ENCODE peak calls at places on chromosome 21, in eight cellular contexts. One of them, this sample, is unnamed.

GRCh38 chr21:37455504-37455911 is 88.9 kb downstream of the DYRK1A start:
- DNase-seq in activated CD8-positive, alpha-beta memory T cell treated with anti-CD3 and anti-CD28 coated beads, Interleukin-2, amount 50 U/mL, for 48 hours: no peak
- DNase-seq in stimulated activated CD8-positive, alpha-beta memory T cell treated with anti-CD3 and anti-CD28 coated beads, Interleukin-2, amount 100 ng/mL, for 1 hour: no peak
- DNase-seq in ELF-1: no peak
- DNase-seq in skeletal muscle cell: no peak
- DNase-seq in EH: no peak
- DNase-seq in stimulated activated CD4-positive, alpha-beta T cell treated with anti-CD3 and anti-CD28 coated beads, Interleukin-15, amount 100 ng/mL, for 48 hours: no peak
- DNase-seq in NCI-H146: no peak
- DNase-seq in this sample: no peak

GRCh38 chr21:27581168-27581567 is 614.3 kb upstream of the ADAMTS5 start:
- DNase-seq in activated CD8-positive, alpha-beta memory T cell treated with anti-CD3 and anti-CD28 coated beads, Interleukin-2, amount 50 U/mL, for 48 hours: no peak
- DNase-seq in ELF-1: no peak
- DNase-seq in skeletal muscle cell: no peak
- DNase-seq in NCI-H146: no peak
- DNase-seq in stimulated activated CD8-positive, alpha-beta memory T cell treated with anti-CD3 and anti-CD28 coated beads, Interleukin-2, amount 100 ng/mL, for 1 hour: no peak
- DNase-seq in EH: peak; percentile 54
- DNase-seq in stimulated activated CD4-positive, alpha-beta T cell treated with anti-CD3 and anti-CD28 coated beads, Interleukin-15, amount 100 ng/mL, for 48 hours: no peak
- DNase-seq in this sample: no peak

GRCh38 chr21:33586927-33587326 is 1.6 kb downstream of the DONSON start:
- DNase-seq in stimulated activated CD8-positive, alpha-beta memory T cell treated with anti-CD3 and anti-CD28 coated beads, Interleukin-2, amount 100 ng/mL, for 1 hour: no peak
- DNase-seq in ELF-1: no peak
- DNase-seq in NCI-H146: no peak
- DNase-seq in activated CD8-positive, alpha-beta memory T cell treated with anti-CD3 and anti-CD28 coated beads, Interleukin-2, amount 50 U/mL, for 48 hours: no peak
- DNase-seq in skeletal muscle cell: no peak
- DNase-seq in stimulated activated CD4-positive, alpha-beta T cell treated with anti-CD3 and anti-CD28 coated beads, Interleukin-15, amount 100 ng/mL, for 48 hours: no peak
- DNase-seq in EH: no peak
- DNase-seq in this sample: no peak

GRCh38 chr21:16370176-16370575 is 640.4 kb downstream of the USP25 start:
- DNase-seq in stimulated activated CD8-positive, alpha-beta memory T cell treated with anti-CD3 and anti-CD28 coated beads, Interleukin-2, amount 100 ng/mL, for 1 hour: no peak
- DNase-seq in EH: no peak
- DNase-seq in skeletal muscle cell: peak; percentile 4
- DNase-seq in activated CD8-positive, alpha-beta memory T cell treated with anti-CD3 and anti-CD28 coated beads, Interleukin-2, amount 50 U/mL, for 48 hours: no peak
- DNase-seq in ELF-1: no peak
- DNase-seq in stimulated activated CD4-positive, alpha-beta T cell treated with anti-CD3 and anti-CD28 coated beads, Interleukin-15, amount 100 ng/mL, for 48 hours: no peak
- DNase-seq in NCI-H146: no peak
- DNase-seq in this sample: no peak

GRCh38 chr21:32653326-32653901 is 41.2 kb upstream of the CFAP298 start:
- DNase-seq in skeletal muscle cell: no peak
- DNase-seq in activated CD8-positive, alpha-beta memory T cell treated with anti-CD3 and anti-CD28 coated beads, Interleukin-2, amount 50 U/mL, for 48 hours: no peak
- DNase-seq in EH: peak; percentile 29
- DNase-seq in ELF-1: peak; percentile 55
- DNase-seq in stimulated activated CD8-positive, alpha-beta memory T cell treated with anti-CD3 and anti-CD28 coated beads, Interleukin-2, amount 100 ng/mL, for 1 hour: no peak
- DNase-seq in stimulated activated CD4-positive, alpha-beta T cell treated with anti-CD3 and anti-CD28 coated beads, Interleukin-15, amount 100 ng/mL, for 48 hours: peak; percentile 1
- DNase-seq in NCI-H146: no peak
- DNase-seq in this sample: no peak

GRCh38 chr21:28336299-28336698 is 656.4 kb downstream of the LTN1 start:
- DNase-seq in ELF-1: no peak
- DNase-seq in activated CD8-positive, alpha-beta memory T cell treated with anti-CD3 and anti-CD28 coated beads, Interleukin-2, amount 50 U/mL, for 48 hours: no peak
- DNase-seq in NCI-H146: no peak
- DNase-seq in stimulated activated CD4-positive, alpha-beta T cell treated with anti-CD3 and anti-CD28 coated beads, Interleukin-15, amount 100 ng/mL, for 48 hours: no peak
- DNase-seq in stimulated activated CD8-positive, alpha-beta memory T cell treated with anti-CD3 and anti-CD28 coated beads, Interleukin-2, amount 100 ng/mL, for 1 hour: no peak
- DNase-seq in EH: peak; percentile 84
- DNase-seq in skeletal muscle cell: peak; percentile 74
- DNase-seq in this sample: peak; percentile 2

GRCh38 chr21:25307489-25307888 is 299.8 kb downstream of the MRPL39 start:
- DNase-seq in stimulated activated CD8-positive, alpha-beta memory T cell treated with anti-CD3 and anti-CD28 coated beads, Interleukin-2, amount 100 ng/mL, for 1 hour: no peak
- DNase-seq in activated CD8-positive, alpha-beta memory T cell treated with anti-CD3 and anti-CD28 coated beads, Interleukin-2, amount 50 U/mL, for 48 hours: no peak
- DNase-seq in NCI-H146: no peak
- DNase-seq in stimulated activated CD4-positive, alpha-beta T cell treated with anti-CD3 and anti-CD28 coated beads, Interleukin-15, amount 100 ng/mL, for 48 hours: no peak
- DNase-seq in skeletal muscle cell: no peak
- DNase-seq in ELF-1: no peak
- DNase-seq in EH: peak; percentile 47
- DNase-seq in this sample: no peak

GRCh38 chr21:43023175-43023574 is 48.8 kb downstream of the PKNOX1 start:
- DNase-seq in NCI-H146: no peak
- DNase-seq in EH: no peak
- DNase-seq in skeletal muscle cell: no peak
- DNase-seq in ELF-1: no peak
- DNase-seq in stimulated activated CD8-positive, alpha-beta memory T cell treated with anti-CD3 and anti-CD28 coated beads, Interleukin-2, amount 100 ng/mL, for 1 hour: no peak
- DNase-seq in activated CD8-positive, alpha-beta memory T cell treated with anti-CD3 and anti-CD28 coated beads, Interleukin-2, amount 50 U/mL, for 48 hours: no peak
- DNase-seq in stimulated activated CD4-positive, alpha-beta T cell treated with anti-CD3 and anti-CD28 coated beads, Interleukin-15, amount 100 ng/mL, for 48 hours: no peak
- DNase-seq in this sample: no peak

GRCh38 chr21:31363720-31364119 is 19.7 kb upstream of the TIAM1 start:
- DNase-seq in stimulated activated CD8-positive, alpha-beta memory T cell treated with anti-CD3 and anti-CD28 coated beads, Interleukin-2, amount 100 ng/mL, for 1 hour: no peak
- DNase-seq in skeletal muscle cell: no peak
- DNase-seq in stimulated activated CD4-positive, alpha-beta T cell treated with anti-CD3 and anti-CD28 coated beads, Interleukin-15, amount 100 ng/mL, for 48 hours: no peak
- DNase-seq in ELF-1: no peak
- DNase-seq in NCI-H146: no peak
- DNase-seq in activated CD8-positive, alpha-beta memory T cell treated with anti-CD3 and anti-CD28 coated beads, Interleukin-2, amount 50 U/mL, for 48 hours: no peak
- DNase-seq in EH: no peak
- DNase-seq in this sample: no peak

GRCh38 chr21:35410123-35410522 is 361.0 kb upstream of the RUNX1 start:
- DNase-seq in stimulated activated CD8-positive, alpha-beta memory T cell treated with anti-CD3 and anti-CD28 coated beads, Interleukin-2, amount 100 ng/mL, for 1 hour: no peak
- DNase-seq in NCI-H146: no peak
- DNase-seq in stimulated activated CD4-positive, alpha-beta T cell treated with anti-CD3 and anti-CD28 coated beads, Interleukin-15, amount 100 ng/mL, for 48 hours: no peak
- DNase-seq in ELF-1: no peak
- DNase-seq in skeletal muscle cell: no peak
- DNase-seq in activated CD8-positive, alpha-beta memory T cell treated with anti-CD3 and anti-CD28 coated beads, Interleukin-2, amount 50 U/mL, for 48 hours: no peak
- DNase-seq in EH: no peak
- DNase-seq in this sample: no peak

GRCh38 chr21:37917612-37918011 is 1.4 kb upstream of the KCNJ6 start:
- DNase-seq in stimulated activated CD4-positive, alpha-beta T cell treated with anti-CD3 and anti-CD28 coated beads, Interleukin-15, amount 100 ng/mL, for 48 hours: no peak
- DNase-seq in NCI-H146: no peak
- DNase-seq in skeletal muscle cell: peak; percentile 24
- DNase-seq in ELF-1: no peak
- DNase-seq in EH: peak; percentile 57
- DNase-seq in activated CD8-positive, alpha-beta memory T cell treated with anti-CD3 and anti-CD28 coated beads, Interleukin-2, amount 50 U/mL, for 48 hours: no peak
- DNase-seq in stimulated activated CD8-positive, alpha-beta memory T cell treated with anti-CD3 and anti-CD28 coated beads, Interleukin-2, amount 100 ng/mL, for 1 hour: no peak
- DNase-seq in this sample: no peak

GRCh38 chr21:45618846-45619485 is 24.6 kb upstream of the PCBP3 start:
- DNase-seq in stimulated activated CD4-positive, alpha-beta T cell treated with anti-CD3 and anti-CD28 coated beads, Interleukin-15, amount 100 ng/mL, for 48 hours: no peak
- DNase-seq in stimulated activated CD8-positive, alpha-beta memory T cell treated with anti-CD3 and anti-CD28 coated beads, Interleukin-2, amount 100 ng/mL, for 1 hour: no peak
- DNase-seq in skeletal muscle cell: no peak
- DNase-seq in activated CD8-positive, alpha-beta memory T cell treated with anti-CD3 and anti-CD28 coated beads, Interleukin-2, amount 50 U/mL, for 48 hours: no peak
- DNase-seq in ELF-1: no peak
- DNase-seq in EH: no peak
- DNase-seq in NCI-H146: no peak
- DNase-seq in this sample: no peak

GRCh38 chr21:43364851-43365424 is 62.0 kb downstream of the SIK1 start:
- DNase-seq in stimulated activated CD4-positive, alpha-beta T cell treated with anti-CD3 and anti-CD28 coated beads, Interleukin-15, amount 100 ng/mL, for 48 hours: no peak
- DNase-seq in ELF-1: no peak
- DNase-seq in stimulated activated CD8-positive, alpha-beta memory T cell treated with anti-CD3 and anti-CD28 coated beads, Interleukin-2, amount 100 ng/mL, for 1 hour: no peak
- DNase-seq in EH: no peak
- DNase-seq in NCI-H146: peak; percentile 58
- DNase-seq in skeletal muscle cell: no peak
- DNase-seq in activated CD8-positive, alpha-beta memory T cell treated with anti-CD3 and anti-CD28 coated beads, Interleukin-2, amount 50 U/mL, for 48 hours: no peak
- DNase-seq in this sample: no peak

GRCh38 chr21:30425826-30426225 is at the start of gene KRTAP13-3:
- DNase-seq in skeletal muscle cell: no peak
- DNase-seq in stimulated activated CD8-positive, alpha-beta memory T cell treated with anti-CD3 and anti-CD28 coated beads, Interleukin-2, amount 100 ng/mL, for 1 hour: no peak
- DNase-seq in EH: no peak
- DNase-seq in activated CD8-positive, alpha-beta memory T cell treated with anti-CD3 and anti-CD28 coated beads, Interleukin-2, amount 50 U/mL, for 48 hours: no peak
- DNase-seq in NCI-H146: no peak
- DNase-seq in stimulated activated CD4-positive, alpha-beta T cell treated with anti-CD3 and anti-CD28 coated beads, Interleukin-15, amount 100 ng/mL, for 48 hours: no peak
- DNase-seq in ELF-1: no peak
- DNase-seq in this sample: no peak

GRCh38 chr21:45330075-45330781 is 42.5 kb upstream of the POFUT2 start:
- DNase-seq in stimulated activated CD4-positive, alpha-beta T cell treated with anti-CD3 and anti-CD28 coated beads, Interleukin-15, amount 100 ng/mL, for 48 hours: no peak
- DNase-seq in ELF-1: peak; percentile 94
- DNase-seq in activated CD8-positive, alpha-beta memory T cell treated with anti-CD3 and anti-CD28 coated beads, Interleukin-2, amount 50 U/mL, for 48 hours: no peak
- DNase-seq in skeletal muscle cell: peak; percentile 60
- DNase-seq in stimulated activated CD8-positive, alpha-beta memory T cell treated with anti-CD3 and anti-CD28 coated beads, Interleukin-2, amount 100 ng/mL, for 1 hour: no peak
- DNase-seq in EH: peak; percentile 98
- DNase-seq in NCI-H146: peak; percentile 19
- DNase-seq in this sample: peak; percentile 61

GRCh38 chr21:42750737-42751530 is 97.5 kb downstream of the PDE9A start:
- DNase-seq in EH: no peak
- DNase-seq in stimulated activated CD4-positive, alpha-beta T cell treated with anti-CD3 and anti-CD28 coated beads, Interleukin-15, amount 100 ng/mL, for 48 hours: no peak
- DNase-seq in ELF-1: peak; percentile 49
- DNase-seq in NCI-H146: no peak
- DNase-seq in skeletal muscle cell: no peak
- DNase-seq in stimulated activated CD8-positive, alpha-beta memory T cell treated with anti-CD3 and anti-CD28 coated beads, Interleukin-2, amount 100 ng/mL, for 1 hour: no peak
- DNase-seq in activated CD8-positive, alpha-beta memory T cell treated with anti-CD3 and anti-CD28 coated beads, Interleukin-2, amount 50 U/mL, for 48 hours: no peak
- DNase-seq in this sample: no peak

GRCh38 chr21:35363458-35363857 is 314.4 kb upstream of the RUNX1 start:
- DNase-seq in activated CD8-positive, alpha-beta memory T cell treated with anti-CD3 and anti-CD28 coated beads, Interleukin-2, amount 50 U/mL, for 48 hours: no peak
- DNase-seq in stimulated activated CD4-positive, alpha-beta T cell treated with anti-CD3 and anti-CD28 coated beads, Interleukin-15, amount 100 ng/mL, for 48 hours: no peak
- DNase-seq in stimulated activated CD8-positive, alpha-beta memory T cell treated with anti-CD3 and anti-CD28 coated beads, Interleukin-2, amount 100 ng/mL, for 1 hour: no peak
- DNase-seq in EH: no peak
- DNase-seq in NCI-H146: no peak
- DNase-seq in skeletal muscle cell: no peak
- DNase-seq in ELF-1: no peak
- DNase-seq in this sample: no peak

GRCh38 chr21:31394309-31394708 is 50.2 kb upstream of the TIAM1 start:
- DNase-seq in activated CD8-positive, alpha-beta memory T cell treated with anti-CD3 and anti-CD28 coated beads, Interleukin-2, amount 50 U/mL, for 48 hours: no peak
- DNase-seq in skeletal muscle cell: no peak
- DNase-seq in stimulated activated CD4-positive, alpha-beta T cell treated with anti-CD3 and anti-CD28 coated beads, Interleukin-15, amount 100 ng/mL, for 48 hours: no peak
- DNase-seq in stimulated activated CD8-positive, alpha-beta memory T cell treated with anti-CD3 and anti-CD28 coated beads, Interleukin-2, amount 100 ng/mL, for 1 hour: no peak
- DNase-seq in EH: no peak
- DNase-seq in NCI-H146: no peak
- DNase-seq in ELF-1: no peak
- DNase-seq in this sample: no peak

GRCh38 chr21:19855522-19855921 is 1142.7 kb upstream of the NCAM2 start:
- DNase-seq in stimulated activated CD4-positive, alpha-beta T cell treated with anti-CD3 and anti-CD28 coated beads, Interleukin-15, amount 100 ng/mL, for 48 hours: no peak
- DNase-seq in activated CD8-positive, alpha-beta memory T cell treated with anti-CD3 and anti-CD28 coated beads, Interleukin-2, amount 50 U/mL, for 48 hours: no peak
- DNase-seq in skeletal muscle cell: no peak
- DNase-seq in NCI-H146: no peak
- DNase-seq in ELF-1: no peak
- DNase-seq in stimulated activated CD8-positive, alpha-beta memory T cell treated with anti-CD3 and anti-CD28 coated beads, Interleukin-2, amount 100 ng/mL, for 1 hour: no peak
- DNase-seq in EH: no peak
- DNase-seq in this sample: no peak

GRCh38 chr21:44748621-44749020 is 37.2 kb upstream of the TSPEAR start:
- DNase-seq in skeletal muscle cell: no peak
- DNase-seq in stimulated activated CD8-positive, alpha-beta memory T cell treated with anti-CD3 and anti-CD28 coated beads, Interleukin-2, amount 100 ng/mL, for 1 hour: no peak
- DNase-seq in NCI-H146: peak; percentile 60
- DNase-seq in EH: no peak
- DNase-seq in stimulated activated CD4-positive, alpha-beta T cell treated with anti-CD3 and anti-CD28 coated beads, Interleukin-15, amount 100 ng/mL, for 48 hours: no peak
- DNase-seq in activated CD8-positive, alpha-beta memory T cell treated with anti-CD3 and anti-CD28 coated beads, Interleukin-2, amount 50 U/mL, for 48 hours: no peak
- DNase-seq in ELF-1: peak; percentile 93
- DNase-seq in this sample: no peak

GRCh38 chr21:37106998-37107397 is 33.9 kb downstream of the TTC3 start:
- DNase-seq in stimulated activated CD8-positive, alpha-beta memory T cell treated with anti-CD3 and anti-CD28 coated beads, Interleukin-2, amount 100 ng/mL, for 1 hour: no peak
- DNase-seq in NCI-H146: no peak
- DNase-seq in ELF-1: no peak
- DNase-seq in skeletal muscle cell: no peak
- DNase-seq in stimulated activated CD4-positive, alpha-beta T cell treated with anti-CD3 and anti-CD28 coated beads, Interleukin-15, amount 100 ng/mL, for 48 hours: no peak
- DNase-seq in activated CD8-positive, alpha-beta memory T cell treated with anti-CD3 and anti-CD28 coated beads, Interleukin-2, amount 50 U/mL, for 48 hours: no peak
- DNase-seq in EH: no peak
- DNase-seq in this sample: no peak

GRCh38 chr21:27759091-27759659 is 792.3 kb upstream of the ADAMTS5 start:
- DNase-seq in activated CD8-positive, alpha-beta memory T cell treated with anti-CD3 and anti-CD28 coated beads, Interleukin-2, amount 50 U/mL, for 48 hours: no peak
- DNase-seq in stimulated activated CD4-positive, alpha-beta T cell treated with anti-CD3 and anti-CD28 coated beads, Interleukin-15, amount 100 ng/mL, for 48 hours: no peak
- DNase-seq in NCI-H146: no peak
- DNase-seq in EH: peak; percentile 31
- DNase-seq in ELF-1: peak; percentile 3
- DNase-seq in stimulated activated CD8-positive, alpha-beta memory T cell treated with anti-CD3 and anti-CD28 coated beads, Interleukin-2, amount 100 ng/mL, for 1 hour: no peak
- DNase-seq in skeletal muscle cell: no peak
- DNase-seq in this sample: no peak

GRCh38 chr21:41641821-41642368 is 125.0 kb downstream of the RIPK4 start:
- DNase-seq in activated CD8-positive, alpha-beta memory T cell treated with anti-CD3 and anti-CD28 coated beads, Interleukin-2, amount 50 U/mL, for 48 hours: no peak
- DNase-seq in skeletal muscle cell: peak; percentile 96
- DNase-seq in stimulated activated CD8-positive, alpha-beta memory T cell treated with anti-CD3 and anti-CD28 coated beads, Interleukin-2, amount 100 ng/mL, for 1 hour: no peak
- DNase-seq in ELF-1: peak; percentile 31
- DNase-seq in NCI-H146: no peak
- DNase-seq in EH: peak; percentile 97
- DNase-seq in stimulated activated CD4-positive, alpha-beta T cell treated with anti-CD3 and anti-CD28 coated beads, Interleukin-15, amount 100 ng/mL, for 48 hours: no peak
- DNase-seq in this sample: no peak

GRCh38 chr21:25953196-25953595 is 217.4 kb downstream of the APP start:
- DNase-seq in ELF-1: no peak
- DNase-seq in stimulated activated CD4-positive, alpha-beta T cell treated with anti-CD3 and anti-CD28 coated beads, Interleukin-15, amount 100 ng/mL, for 48 hours: no peak
- DNase-seq in NCI-H146: no peak
- DNase-seq in stimulated activated CD8-positive, alpha-beta memory T cell treated with anti-CD3 and anti-CD28 coated beads, Interleukin-2, amount 100 ng/mL, for 1 hour: no peak
- DNase-seq in skeletal muscle cell: no peak
- DNase-seq in EH: no peak
- DNase-seq in activated CD8-positive, alpha-beta memory T cell treated with anti-CD3 and anti-CD28 coated beads, Interleukin-2, amount 50 U/mL, for 48 hours: no peak
- DNase-seq in this sample: no peak

GRCh38 chr21:27423073-27423472 is 456.2 kb upstream of the ADAMTS5 start:
- DNase-seq in stimulated activated CD4-positive, alpha-beta T cell treated with anti-CD3 and anti-CD28 coated beads, Interleukin-15, amount 100 ng/mL, for 48 hours: no peak
- DNase-seq in EH: peak; percentile 99
- DNase-seq in NCI-H146: no peak
- DNase-seq in ELF-1: peak; percentile 77
- DNase-seq in stimulated activated CD8-positive, alpha-beta memory T cell treated with anti-CD3 and anti-CD28 coated beads, Interleukin-2, amount 100 ng/mL, for 1 hour: no peak
- DNase-seq in activated CD8-positive, alpha-beta memory T cell treated with anti-CD3 and anti-CD28 coated beads, Interleukin-2, amount 50 U/mL, for 48 hours: no peak
- DNase-seq in skeletal muscle cell: peak; percentile 96
- DNase-seq in this sample: no peak

GRCh38 chr21:34881421-34881820 is 167.7 kb downstream of the RUNX1 start:
- DNase-seq in stimulated activated CD4-positive, alpha-beta T cell treated with anti-CD3 and anti-CD28 coated beads, Interleukin-15, amount 100 ng/mL, for 48 hours: no peak
- DNase-seq in activated CD8-positive, alpha-beta memory T cell treated with anti-CD3 and anti-CD28 coated beads, Interleukin-2, amount 50 U/mL, for 48 hours: no peak
- DNase-seq in stimulated activated CD8-positive, alpha-beta memory T cell treated with anti-CD3 and anti-CD28 coated beads, Interleukin-2, amount 100 ng/mL, for 1 hour: no peak
- DNase-seq in skeletal muscle cell: no peak
- DNase-seq in ELF-1: no peak
- DNase-seq in NCI-H146: no peak
- DNase-seq in EH: peak; percentile 85
- DNase-seq in this sample: no peak

GRCh38 chr21:44394733-44395132 is 41.3 kb downstream of the TRPM2 start:
- DNase-seq in ELF-1: no peak
- DNase-seq in skeletal muscle cell: no peak
- DNase-seq in stimulated activated CD4-positive, alpha-beta T cell treated with anti-CD3 and anti-CD28 coated beads, Interleukin-15, amount 100 ng/mL, for 48 hours: no peak
- DNase-seq in EH: no peak
- DNase-seq in activated CD8-positive, alpha-beta memory T cell treated with anti-CD3 and anti-CD28 coated beads, Interleukin-2, amount 50 U/mL, for 48 hours: peak; percentile 4
- DNase-seq in NCI-H146: no peak
- DNase-seq in stimulated activated CD8-positive, alpha-beta memory T cell treated with anti-CD3 and anti-CD28 coated beads, Interleukin-2, amount 100 ng/mL, for 1 hour: no peak
- DNase-seq in this sample: no peak

GRCh38 chr21:45285266-45285931 is 2.3 kb downstream of the POFUT2 start:
- DNase-seq in NCI-H146: no peak
- DNase-seq in skeletal muscle cell: no peak
- DNase-seq in activated CD8-positive, alpha-beta memory T cell treated with anti-CD3 and anti-CD28 coated beads, Interleukin-2, amount 50 U/mL, for 48 hours: peak; percentile 43
- DNase-seq in stimulated activated CD4-positive, alpha-beta T cell treated with anti-CD3 and anti-CD28 coated beads, Interleukin-15, amount 100 ng/mL, for 48 hours: no peak
- DNase-seq in EH: no peak
- DNase-seq in stimulated activated CD8-positive, alpha-beta memory T cell treated with anti-CD3 and anti-CD28 coated beads, Interleukin-2, amount 100 ng/mL, for 1 hour: no peak
- DNase-seq in ELF-1: no peak
- DNase-seq in this sample: no peak

GRCh38 chr21:41977034-41977950 is 23.5 kb upstream of the C2CD2 start:
- DNase-seq in stimulated activated CD4-positive, alpha-beta T cell treated with anti-CD3 and anti-CD28 coated beads, Interleukin-15, amount 100 ng/mL, for 48 hours: no peak
- DNase-seq in activated CD8-positive, alpha-beta memory T cell treated with anti-CD3 and anti-CD28 coated beads, Interleukin-2, amount 50 U/mL, for 48 hours: peak; percentile 32
- DNase-seq in skeletal muscle cell: no peak
- DNase-seq in ELF-1: no peak
- DNase-seq in EH: no peak
- DNase-seq in stimulated activated CD8-positive, alpha-beta memory T cell treated with anti-CD3 and anti-CD28 coated beads, Interleukin-2, amount 100 ng/mL, for 1 hour: no peak
- DNase-seq in NCI-H146: no peak
- DNase-seq in this sample: no peak

GRCh38 chr21:36716836-36717235 is 17.9 kb downstream of the SIM2 start:
- DNase-seq in stimulated activated CD4-positive, alpha-beta T cell treated with anti-CD3 and anti-CD28 coated beads, Interleukin-15, amount 100 ng/mL, for 48 hours: no peak
- DNase-seq in skeletal muscle cell: no peak
- DNase-seq in activated CD8-positive, alpha-beta memory T cell treated with anti-CD3 and anti-CD28 coated beads, Interleukin-2, amount 50 U/mL, for 48 hours: no peak
- DNase-seq in NCI-H146: no peak
- DNase-seq in stimulated activated CD8-positive, alpha-beta memory T cell treated with anti-CD3 and anti-CD28 coated beads, Interleukin-2, amount 100 ng/mL, for 1 hour: no peak
- DNase-seq in ELF-1: no peak
- DNase-seq in EH: no peak
- DNase-seq in this sample: no peak

GRCh38 chr21:22319435-22319834 is 1321.2 kb downstream of the NCAM2 start:
- DNase-seq in stimulated activated CD4-positive, alpha-beta T cell treated with anti-CD3 and anti-CD28 coated beads, Interleukin-15, amount 100 ng/mL, for 48 hours: no peak
- DNase-seq in activated CD8-positive, alpha-beta memory T cell treated with anti-CD3 and anti-CD28 coated beads, Interleukin-2, amount 50 U/mL, for 48 hours: no peak
- DNase-seq in skeletal muscle cell: no peak
- DNase-seq in NCI-H146: no peak
- DNase-seq in EH: no peak
- DNase-seq in stimulated activated CD8-positive, alpha-beta memory T cell treated with anti-CD3 and anti-CD28 coated beads, Interleukin-2, amount 100 ng/mL, for 1 hour: no peak
- DNase-seq in ELF-1: no peak
- DNase-seq in this sample: no peak

GRCh38 chr21:29888437-29888836 is 51.4 kb downstream of the GRIK1 start:
- DNase-seq in skeletal muscle cell: no peak
- DNase-seq in stimulated activated CD8-positive, alpha-beta memory T cell treated with anti-CD3 and anti-CD28 coated beads, Interleukin-2, amount 100 ng/mL, for 1 hour: no peak
- DNase-seq in activated CD8-positive, alpha-beta memory T cell treated with anti-CD3 and anti-CD28 coated beads, Interleukin-2, amount 50 U/mL, for 48 hours: no peak
- DNase-seq in NCI-H146: no peak
- DNase-seq in EH: peak; percentile 6
- DNase-seq in ELF-1: no peak
- DNase-seq in stimulated activated CD4-positive, alpha-beta T cell treated with anti-CD3 and anti-CD28 coated beads, Interleukin-15, amount 100 ng/mL, for 48 hours: no peak
- DNase-seq in this sample: no peak

GRCh38 chr21:38646213-38646837 is 148.0 kb upstream of the ERG start:
- DNase-seq in ELF-1: no peak
- DNase-seq in stimulated activated CD8-positive, alpha-beta memory T cell treated with anti-CD3 and anti-CD28 coated beads, Interleukin-2, amount 100 ng/mL, for 1 hour: no peak
- DNase-seq in activated CD8-positive, alpha-beta memory T cell treated with anti-CD3 and anti-CD28 coated beads, Interleukin-2, amount 50 U/mL, for 48 hours: no peak
- DNase-seq in NCI-H146: no peak
- DNase-seq in EH: peak; percentile 51
- DNase-seq in skeletal muscle cell: peak; percentile 36
- DNase-seq in stimulated activated CD4-positive, alpha-beta T cell treated with anti-CD3 and anti-CD28 coated beads, Interleukin-15, amount 100 ng/mL, for 48 hours: peak; percentile 52
- DNase-seq in this sample: no peak

GRCh38 chr21:45817345-45817744 is 164.2 kb upstream of the COL6A1 start:
- DNase-seq in skeletal muscle cell: no peak
- DNase-seq in EH: no peak
- DNase-seq in ELF-1: no peak
- DNase-seq in activated CD8-positive, alpha-beta memory T cell treated with anti-CD3 and anti-CD28 coated beads, Interleukin-2, amount 50 U/mL, for 48 hours: peak; percentile 45
- DNase-seq in stimulated activated CD4-positive, alpha-beta T cell treated with anti-CD3 and anti-CD28 coated beads, Interleukin-15, amount 100 ng/mL, for 48 hours: no peak
- DNase-seq in stimulated activated CD8-positive, alpha-beta memory T cell treated with anti-CD3 and anti-CD28 coated beads, Interleukin-2, amount 100 ng/mL, for 1 hour: no peak
- DNase-seq in NCI-H146: no peak
- DNase-seq in this sample: no peak

This sample was measured in substantia nigra.